ENCODE peak calls at places on chromosome 19, in six cellular contexts. U is NT2/D1, Q is heart left ventricle, C is ovary, E is H7, G is SK-N-SH. P is an unnamed sample.

GRCh38 chr19:12546068-12546467 is 5.2 kb downstream of the ZNF564 start:
- DNase-seq in Q (no peak), E (no peak), G (no peak), C (no peak), U (no peak), P (no peak)

GRCh38 chr19:48654299-48655059 is 8.5 kb upstream of the CA11 start:
- DNase-seq in U (no peak), G (peak; percentile 74), Q (no peak), E (no peak), C (no peak), P (no peak)

GRCh38 chr19:5805465-5806132 is 732 bp downstream of the NRTN start:
- DNase-seq in G (peak; percentile 91), U (peak; percentile 72), Q (peak; percentile 82), C (no peak), E (peak; percentile 98), P (no peak)

GRCh38 chr19:18718846-18719458 is 35.5 kb downstream of the CRTC1 start:
- DNase-seq in G (no peak), E (no peak), Q (no peak), U (no peak), C (no peak), P (no peak)

GRCh38 chr19:46860846-46861690 is at the start of gene ARHGAP35:
- DNase-seq in Q (peak; percentile 37), U (no peak), C (peak; percentile 41), E (peak; percentile 96), G (peak; percentile 92), P (no peak)

GRCh38 chr19:29658221-29658991 is 6.9 kb upstream of the PLEKHF1 start:
- DNase-seq in G (no peak), C (no peak), E (no peak), U (no peak), Q (no peak), P (no peak)

GRCh38 chr19:35793381-35794165 is 18.2 kb downstream of the ARHGAP33 start:
- DNase-seq in G (no peak), E (peak; percentile 51), U (no peak), Q (no peak), C (no peak), P (no peak)

GRCh38 chr19:8578642-8579265 is 1.5 kb upstream of the MYO1F start:
- DNase-seq in E (peak; percentile 91), U (peak; percentile 57), Q (peak; percentile 83), C (peak; percentile 82), G (peak; percentile 85), P (no peak)

GRCh38 chr19:35248310-35249145 is at the start of gene LSR:
- DNase-seq in G (no peak), U (peak; percentile 81), Q (no peak), E (peak; percentile 99), C (no peak), P (peak; percentile 55)

GRCh38 chr19:10052602-10053360 is 33.3 kb upstream of the SHFL start:
- DNase-seq in G (no peak), Q (no peak), C (no peak), U (no peak), E (no peak), P (no peak)

GRCh38 chr19:56748443-56748842 is 76.9 kb upstream of the ZNF835 start:
- DNase-seq in Q (no peak), E (no peak), U (no peak), G (peak; percentile 40), C (peak; percentile 70), P (no peak)

GRCh38 chr19:41707502-41707812 is 969 bp upstream of the CEACAM5 start:
- DNase-seq in E (peak; percentile 37), Q (no peak), U (no peak), G (no peak), C (no peak), P (no peak)

GRCh38 chr19:34662919-34663318 is 14.0 kb downstream of the SCGB2B2 start:
- DNase-seq in G (peak; percentile 68), Q (no peak), E (peak; percentile 35), C (no peak), U (peak; percentile 33), P (no peak)

GRCh38 chr19:35090795-35091214 is 24.8 kb upstream of the FXYD3 start:
- DNase-seq in U (no peak), E (peak; percentile 84), C (no peak), G (no peak), Q (no peak), P (no peak)

GRCh38 chr19:10043286-10043927 is 30.1 kb downstream of the RDH8 start:
- DNase-seq in C (no peak), G (no peak), Q (no peak), U (no peak), E (no peak), P (no peak)

GRCh38 chr19:2244486-2244885 is 4.6 kb upstream of the AMH start:
- DNase-seq in Q (no peak), E (no peak), U (no peak), G (peak; percentile 24), C (no peak), P (no peak)

GRCh38 chr19:49766938-49767315 is at the start of gene AP2A1:
- DNase-seq in C (no peak), G (no peak), Q (no peak), E (no peak), U (no peak), P (no peak)

GRCh38 chr19:51461723-51462161 is 3.5 kb upstream of the SIGLEC8 start:
- DNase-seq in G (no peak), C (no peak), Q (peak; percentile 38), U (no peak), E (no peak), P (no peak)
- H3K27me3 ChIP-seq in G (peaks cover 41% of the 10 kb centered on the region), C (no peaks in the 10 kb centered on the region), Q (peaks cover 59% of the 10 kb centered on the region), U (peaks cover 20% of the 10 kb centered on the region), E (peaks cover 5% of the 10 kb centered on the region), P (no peaks in the 10 kb centered on the region)

GRCh38 chr19:23260956-23261355 is 10.8 kb upstream of the ZNF724 start:
- DNase-seq in E (no peak), G (no peak), Q (no peak), U (no peak), C (no peak), P (no peak)

GRCh38 chr19:23263396-23263795 is 13.2 kb upstream of the ZNF724 start:
- DNase-seq in U (no peak), C (no peak), G (no peak), E (no peak), Q (no peak), P (no peak)

GRCh38 chr19:23261496-23262020 is 11.4 kb upstream of the ZNF724 start:
- DNase-seq in E (no peak), Q (no peak), C (no peak), G (no peak), U (no peak), P (no peak)

GRCh38 chr19:23262892-23263291 is 12.7 kb upstream of the ZNF724 start:
- DNase-seq in Q (no peak), U (no peak), G (no peak), E (no peak), C (no peak), P (no peak)

DNA sequence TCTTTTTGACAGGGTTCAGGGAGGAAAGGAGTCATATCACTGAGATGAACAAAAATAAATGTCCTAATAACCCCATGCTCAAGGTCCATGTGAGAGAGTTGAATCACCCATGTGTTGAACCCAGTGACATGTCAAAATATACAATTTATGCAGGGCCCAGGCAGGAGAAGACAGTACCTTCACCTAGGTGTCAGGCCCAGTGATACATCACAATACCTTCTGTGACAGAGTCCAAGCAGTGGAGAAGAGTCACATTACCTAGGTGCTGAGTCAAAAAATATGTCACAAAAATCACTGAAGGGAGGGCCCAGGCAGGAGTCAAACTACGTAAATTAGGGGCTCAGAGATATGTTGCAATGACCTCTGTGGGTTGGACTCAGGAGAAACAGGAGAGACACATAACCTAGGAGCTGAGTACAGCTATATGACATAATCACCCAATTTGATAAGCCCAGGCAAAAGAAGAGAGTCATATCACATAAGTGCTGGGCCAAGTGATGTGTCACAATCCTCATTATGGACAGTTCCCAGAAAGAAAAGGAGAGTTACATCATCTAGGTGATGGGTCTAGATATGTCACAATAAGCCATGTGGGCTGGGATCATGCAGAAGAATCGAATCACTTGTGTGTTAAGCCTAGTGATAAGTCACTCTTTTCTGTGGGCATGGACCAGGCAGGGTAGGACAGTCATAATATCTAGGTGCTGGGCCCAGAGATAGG is 13.8 kb upstream of the ZNF724 start:
- DNase-seq in U (no peak), G (no peak), C (peak; percentile 30), Q (no peak), E (no peak), P (no peak)
- H3K36me3 ChIP-seq in U (peaks cover 75% of the 10 kb centered on the region), G (peaks cover 10% of the 10 kb centered on the region), C (no peaks in the 10 kb centered on the region), Q (no peaks in the 10 kb centered on the region), E (peaks cover 24% of the 10 kb centered on the region), P (no peaks in the 10 kb centered on the region)

DNA sequence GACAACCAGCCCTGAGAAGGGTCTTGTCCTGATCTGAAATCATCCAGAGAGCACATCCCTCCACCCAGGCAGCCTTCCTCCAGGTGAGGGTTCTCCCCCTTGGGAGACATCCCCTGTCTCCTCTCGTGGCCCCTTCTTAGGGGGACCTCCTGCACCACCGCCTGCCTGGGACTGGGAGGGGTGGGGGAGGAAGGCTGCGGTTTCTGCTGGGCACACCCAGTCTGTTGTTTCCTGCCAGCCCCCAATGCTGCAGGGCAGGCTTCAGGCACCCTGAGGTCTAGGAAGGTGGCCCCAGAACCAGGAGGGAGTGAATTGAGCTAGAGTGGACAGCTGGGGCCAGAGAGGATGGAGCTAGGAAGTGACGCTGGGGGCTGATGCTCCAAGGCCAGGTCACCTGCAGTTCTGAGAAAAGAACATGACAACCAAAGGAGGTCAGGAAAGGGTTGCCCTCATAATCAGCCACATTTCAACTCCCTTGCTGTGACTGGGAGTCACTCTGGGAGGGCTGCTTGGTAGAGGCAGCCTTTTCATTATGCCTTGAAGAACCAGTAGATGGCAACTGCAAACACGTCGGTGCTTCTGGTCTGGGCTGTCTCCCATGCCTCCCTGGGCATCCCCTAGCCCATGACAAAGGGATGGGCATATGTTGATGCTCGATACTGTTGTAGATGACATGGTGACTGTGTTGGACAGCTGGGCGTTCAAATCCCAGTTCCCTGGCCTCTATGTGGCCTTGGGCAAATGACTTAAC is 1.4 kb downstream of the ARHGEF18 start:
- DNase-seq in Q (no peak), C (peak; percentile 9), G (no peak), U (no peak), E (no peak), P (no peak)
- H3K4me3 ChIP-seq in Q (no peak overlapping the region), C (no peak overlapping the region), G (no peak overlapping the region), U (no peak overlapping the region), E (no peak overlapping the region), P (no peak overlapping the region)

GRCh38 chr19:4580021-4580901 is 20.8 kb upstream of the SEMA6B start:
- DNase-seq in C (no peak), Q (no peak), U (no peak), E (peak; percentile 95), G (peak; percentile 61), P (no peak)

GRCh38 chr19:4581381-4582111 is 22.1 kb upstream of the SEMA6B start:
- DNase-seq in G (peak; percentile 94), C (no peak), Q (no peak), U (no peak), E (peak; percentile 98), P (no peak)

GRCh38 chr19:4582980-4583842 is 23.7 kb upstream of the SEMA6B start:
- DNase-seq in Q (no peak), G (peak; percentile 50), U (no peak), C (no peak), E (peak; percentile 64), P (no peak)

GRCh38 chr19:4580961-4581380 is 21.5 kb upstream of the SEMA6B start:
- DNase-seq in Q (no peak), E (no peak), U (no peak), G (no peak), C (no peak), P (no peak)

DNA sequence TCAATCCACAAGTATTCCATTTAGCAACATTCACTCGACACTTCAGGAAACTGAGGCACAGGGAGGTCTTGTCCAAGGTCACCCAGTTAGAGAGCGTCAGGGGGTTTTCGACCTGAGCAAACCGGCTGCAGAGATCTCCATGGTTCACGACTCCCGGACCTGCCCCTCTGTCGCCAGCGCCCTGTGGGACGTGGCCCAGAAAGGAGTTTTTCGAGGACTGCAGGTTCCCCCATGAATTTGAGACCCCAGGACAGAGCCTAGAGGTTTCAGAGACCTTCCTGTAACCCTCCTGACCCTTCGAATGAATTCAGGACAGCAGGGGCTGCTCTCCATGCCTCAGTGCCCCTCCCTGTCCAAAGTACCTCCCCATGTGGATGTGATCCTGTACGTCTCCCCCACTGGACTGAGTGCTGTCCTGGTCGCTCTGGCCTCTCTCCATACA is 22.6 kb upstream of the SEMA6B start:
- DNase-seq in E (no peak), U (no peak), C (no peak), Q (no peak), G (peak; percentile 34), P (no peak)
- H3K27me3 ChIP-seq in E (peaks cover 16% of the 10 kb centered on the region), U (peaks cover 22% of the 10 kb centered on the region), C (peaks cover 4% of the 10 kb centered on the region), Q (peaks cover 72% of the 10 kb centered on the region), G (peaks cover 22% of the 10 kb centered on the region), P (peaks cover 53% of the 10 kb centered on the region)

P was measured in kidney epithelial cell.